ENCODE peak calls at places on chromosomes 12 and 14, in seven cellular contexts. R is thoracic aorta; H is aorta; X is naive thymus-derived CD4-positive, alpha-beta T cell; S is mesendoderm; B is Caco-2; Y is upper lobe of right lung. U is an unnamed sample. For H3K4me1 and H3K36me3, the result is how much of the 10 kb centered on the place peaks cover.

GRCh38 chr12:65822732-65823480 is 1.4 kb upstream of the HMGA2 start:
- DNase-seq in Y (no peak), B (peak), H (peak), X (no peak), R (no peak), S (peak), U (peak)

GRCh38 chr14:30874999-30875787 is 834 bp downstream of the COCH start:
- DNase-seq in R (no peak), S (peak), H (no peak), B (peak), X (peak), Y (no peak), U (no peak)

GRCh38 chr12:104219361-104219892 is 3.8 kb downstream of the TXNRD1 start:
- DNase-seq in B (no peak), Y (no peak), X (no peak), H (no peak), S (peak), R (no peak), U (peak)

GRCh38 chr14:99860219-99860618 is 67.0 kb downstream of the EML1 start:
- DNase-seq in Y (no peak), B (no peak), X (no peak), H (no peak), R (no peak), S (no peak), U (no peak)

GRCh38 chr12:82996168-82996812 is 309.6 kb downstream of the TMTC2 start:
- DNase-seq in H (no peak), X (no peak), B (no peak), R (no peak), Y (no peak), S (no peak), U (no peak)

GRCh38 chr14:77161011-77161410 is 19.4 kb upstream of the ZDHHC22 start:
- DNase-seq in B (no peak), S (no peak), Y (no peak), X (no peak), H (no peak), R (no peak), U (no peak)

GRCh38 chr12:50200507-50201273 is 33.5 kb upstream of the CERS5 start:
- DNase-seq in Y (no peak), X (no peak), S (no peak), R (no peak), B (no peak), H (no peak), U (no peak)

GRCh38 chr12:108839011-108839889 is 18.1 kb downstream of the SSH1 start:
- DNase-seq in H (peak), B (no peak), S (no peak), Y (peak), X (no peak), R (no peak), U (peak)

GRCh38 chr14:70808402-70809237 is 693 bp downstream of the MAP3K9 start:
- DNase-seq in S (peak), X (no peak), B (peak), H (peak), Y (peak), R (no peak), U (peak)

GRCh38 chr12:131784909-131785762 is 43.1 kb upstream of the MMP17 start:
- DNase-seq in X (no peak), R (no peak), Y (no peak), S (no peak), B (no peak), H (no peak), U (no peak)

GRCh38 chr12:55244309-55244708 is at the start of gene OR6C74:
- DNase-seq in X (no peak), S (no peak), R (no peak), B (no peak), Y (no peak), H (no peak), U (no peak)

GRCh38 chr12:77720258-77720657 is 110.4 kb upstream of the NAV3 start:
- DNase-seq in S (peak), H (no peak), Y (no peak), X (no peak), R (no peak), B (no peak), U (no peak)

GRCh38 chr14:67395876-67396189 is 16.1 kb downstream of the PLEK2 start:
- DNase-seq in X (no peak), S (no peak), R (no peak), B (no peak), H (no peak), Y (no peak), U (no peak)

GRCh38 chr12:84627582-84627981 is 285.0 kb downstream of the SLC6A15 start:
- DNase-seq in R (no peak), S (no peak), Y (no peak), H (no peak), X (no peak), B (no peak), U (no peak)

GRCh38 chr14:99189201-99189801 is 82.7 kb downstream of the BCL11B start:
- DNase-seq in R (no peak), H (no peak), S (no peak), Y (no peak), X (peak), B (no peak), U (no peak)

GRCh38 chr12:54329756-54330155 is 4.8 kb downstream of the COPZ1 start:
- DNase-seq in Y (no peak), X (no peak), S (no peak), R (no peak), B (no peak), H (no peak), U (no peak)

GRCh38 chr12:47807338-47807737 is 12.4 kb downstream of the HDAC7 start:
- DNase-seq in X (no peak), Y (no peak), R (no peak), S (no peak), H (no peak), B (no peak), U (no peak)

GRCh38 chr12:78036889-78037288 is 206.2 kb downstream of the NAV3 start:
- DNase-seq in B (no peak), H (no peak), R (no peak), S (no peak), X (no peak), Y (no peak), U (no peak)

GRCh38 chr12:106493531-106493930 is 89.3 kb upstream of the RFX4 start:
- DNase-seq in H (no peak), S (no peak), B (peak), R (no peak), Y (no peak), X (no peak), U (no peak)

GRCh38 chr12:18706798-18707197 is 31.0 kb downstream of the PLCZ1 start:
- DNase-seq in R (no peak), S (no peak), H (no peak), Y (no peak), B (no peak), X (no peak), U (no peak)

GRCh38 chr14:92512807-92513203 is 776 bp upstream of the RIN3 start:
- DNase-seq in Y (no peak), S (no peak), X (no peak), H (peak), R (no peak), B (no peak), U (no peak)
- H3K4me1 ChIP-seq in Y (under half), S (under half), X (under half), H (under half), R (half or more), B (under half), U (under half)

DNA sequence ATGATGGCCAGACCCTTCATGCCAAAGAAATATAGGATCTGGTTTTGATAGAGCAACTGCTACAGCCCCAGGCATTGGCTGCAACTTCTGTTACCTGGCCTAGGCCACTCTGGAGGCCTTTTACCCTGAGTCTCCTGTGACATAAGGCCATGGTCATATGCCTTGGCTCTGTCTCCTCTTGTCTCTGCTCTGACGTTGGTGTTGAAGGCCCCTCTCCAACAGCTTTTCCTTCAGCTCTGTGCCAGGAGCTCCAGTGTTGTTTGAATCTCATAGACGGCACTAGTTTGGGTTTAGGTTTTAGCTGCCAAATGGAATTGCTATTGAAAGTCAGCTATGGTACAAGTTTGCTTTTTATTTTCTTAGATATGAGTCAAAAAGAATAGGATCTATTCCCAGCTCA is 41.1 kb downstream of the TTLL5 start:
- DNase-seq in Y (no peak), H (no peak), B (no peak), S (no peak), R (no peak), X (no peak), U (no peak)
- H3K36me3 ChIP-seq in Y (under half), H (under half), B (under half), S (under half), R (under half), X (under half), U (under half)

GRCh38 chr14:57761800-57762199 is 104.1 kb downstream of the SLC35F4 start:
- DNase-seq in Y (no peak), B (no peak), R (no peak), X (no peak), S (peak), H (no peak), U (no peak)
- H3K4me1 ChIP-seq in Y (under half), B (under half), R (under half), X (under half), S (under half), H (under half), U (under half)

DNA sequence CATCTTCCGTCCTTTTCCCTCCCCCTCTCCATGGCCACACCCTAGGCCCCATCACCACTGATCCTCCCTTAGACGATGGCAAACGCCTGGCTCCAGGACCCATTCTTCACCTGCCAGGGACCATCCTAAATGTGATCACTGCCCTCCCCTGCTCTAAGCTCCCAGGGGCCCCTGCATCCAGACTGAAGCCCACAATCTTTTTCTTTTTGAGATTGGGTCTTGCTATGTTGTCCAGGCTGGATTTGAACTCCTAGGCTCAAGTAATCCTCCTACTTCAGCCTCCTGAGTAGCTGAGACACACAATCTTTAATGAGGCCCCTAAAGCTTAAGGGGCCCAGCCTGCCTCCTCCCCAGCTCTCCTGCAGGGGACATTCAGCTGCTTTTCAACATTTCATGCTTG is 15.3 kb downstream of the RBM19 start:
- DNase-seq in X (no peak), R (no peak), H (no peak), Y (no peak), S (no peak), B (no peak), U (peak)
- H3K36me3 ChIP-seq in X (under half), R (half or more), H (under half), Y (half or more), S (under half), B (under half), U (half or more)

GRCh38 chr14:55111122-55111705 is 17.8 kb upstream of the LGALS3 start:
- DNase-seq in S (peak), X (no peak), H (no peak), Y (no peak), B (no peak), R (no peak), U (no peak)

GRCh38 chr14:55105991-55106390 is 23.1 kb upstream of the LGALS3 start:
- DNase-seq in H (no peak), R (no peak), Y (no peak), S (no peak), X (no peak), B (no peak), U (no peak)

GRCh38 chr14:55107766-55108554 is 21.1 kb upstream of the LGALS3 start:
- DNase-seq in S (peak), R (peak), X (no peak), B (peak), Y (peak), H (peak), U (peak)

GRCh38 chr14:55114720-55115119 is 14.3 kb upstream of the LGALS3 start:
- DNase-seq in B (peak), X (no peak), R (no peak), Y (no peak), H (no peak), S (no peak), U (no peak)

GRCh38 chr14:55109846-55110245 is 19.2 kb upstream of the LGALS3 start:
- DNase-seq in R (no peak), Y (no peak), H (no peak), B (no peak), S (peak), X (no peak), U (no peak)
- H3K4me1 ChIP-seq in R (under half), Y (under half), H (under half), B (under half), S (under half), X (under half), U (under half)

DNA sequence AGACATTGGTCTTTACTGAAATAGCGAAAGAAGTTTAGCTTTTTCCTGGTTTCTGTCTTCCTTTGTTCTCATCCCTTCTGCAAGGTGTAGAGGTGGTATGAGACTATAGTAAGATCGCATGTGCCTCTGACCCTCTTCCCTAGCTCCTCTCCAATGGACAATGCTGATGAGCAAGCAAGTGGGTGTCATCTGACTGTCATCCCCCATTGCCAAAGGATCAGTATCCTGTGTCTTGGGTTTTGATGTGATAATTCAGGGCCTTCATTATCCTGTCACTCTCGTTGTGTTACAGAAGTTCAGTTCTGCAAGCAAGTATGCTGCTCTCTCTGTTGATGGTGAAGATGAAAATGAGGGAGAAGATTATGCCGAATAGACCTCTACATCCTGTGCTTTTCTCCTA is 10.0 kb upstream of the TNS2 start:
- DNase-seq in B (no peak), S (no peak), X (no peak), Y (no peak), H (no peak), R (no peak), U (no peak)
- H3K36me3 ChIP-seq in B (under half), S (under half), X (under half), Y (half or more), H (under half), R (under half), U (half or more)

DNA sequence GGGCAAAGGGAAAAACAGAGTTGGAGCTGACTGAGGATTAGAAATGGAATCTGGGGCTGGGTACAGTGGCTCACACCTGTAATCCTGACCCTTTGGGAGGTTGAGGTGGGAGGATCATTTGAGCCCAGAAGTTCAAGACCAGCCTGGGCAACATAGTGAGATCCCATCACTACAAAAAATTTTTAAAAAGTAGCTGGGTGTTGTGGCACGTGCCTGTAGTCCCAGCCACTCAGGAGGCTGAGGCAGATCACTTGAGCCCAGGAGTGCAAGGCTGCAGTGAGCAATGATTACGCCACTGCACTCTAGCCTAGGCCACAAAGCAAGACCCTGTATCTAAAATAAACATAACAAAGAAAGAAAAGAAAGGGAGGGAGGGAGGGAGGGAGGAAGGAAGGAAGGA is 14.9 kb upstream of the DCP1B start:
- DNase-seq in X (no peak), B (no peak), S (no peak), Y (no peak), H (no peak), R (no peak), U (no peak)
- H3K4me1 ChIP-seq in X (under half), B (under half), S (under half), Y (under half), H (under half), R (under half), U (under half)

GRCh38 chr14:64208981-64209380 is 85.2 kb downstream of the ESR2 start:
- DNase-seq in R (no peak), S (no peak), Y (no peak), X (no peak), H (no peak), B (no peak), U (no peak)
- H3K36me3 ChIP-seq in R (under half), S (under half), Y (under half), X (under half), H (under half), B (under half), U (under half)

GRCh38 chr12:98645572-98646067 is 530 bp downstream of the APAF1 start:
- DNase-seq in R (no peak), S (peak), Y (no peak), H (no peak), X (peak), B (peak), U (no peak)

GRCh38 chr12:98644433-98644711 is 216 bp downstream of the IKBIP start:
- DNase-seq in R (no peak), Y (no peak), X (no peak), S (no peak), H (no peak), B (peak), U (peak)

GRCh38 chr12:98639526-98639925 is 5.1 kb downstream of the IKBIP start:
- DNase-seq in Y (no peak), X (no peak), H (no peak), R (no peak), B (no peak), S (no peak), U (no peak)

GRCh38 chr12:98646165-98646764 is 1.2 kb downstream of the APAF1 start:
- DNase-seq in X (no peak), Y (no peak), R (no peak), S (peak), H (no peak), B (peak), U (no peak)

GRCh38 chr12:98644712-98645571 is at the start of the genes APAF1 and IKBIP:
- DNase-seq in B (peak), H (peak), X (peak), Y (peak), S (peak), R (peak), U (peak)
- H3K4me1 ChIP-seq in B (under half), H (under half), X (under half), Y (under half), S (under half), R (under half), U (under half)